ENCODE peak calls at places on chromosomes 1 and 21, in four cellular contexts. K, R, F and T are unnamed samples.

GRCh38 chr1:905071-905749 is 18.5 kb upstream of the SAMD11 start:
- DNase-seq in F (no peak), R (no peak), K (no peak), T (peak)

GRCh38 chr1:91564888-91565700 is 64.4 kb downstream of the CDC7 start:
- DNase-seq in F (no peak), K (no peak), R (no peak), T (no peak)

GRCh38 chr1:68175621-68176398 is 56.5 kb downstream of the WLS start:
- DNase-seq in F (no peak), K (no peak), R (no peak), T (no peak)

GRCh38 chr1:198196630-198197029 is 39.8 kb downstream of the NEK7 start:
- DNase-seq in R (no peak), K (no peak), F (no peak), T (no peak)

GRCh38 chr1:57440096-57440495 is 16.2 kb upstream of the DAB1 start:
- DNase-seq in F (no peak), K (no peak), R (no peak), T (no peak)

GRCh38 chr1:46341222-46342083 is 846 bp downstream of the NSUN4 start:
- DNase-seq in F (no peak), K (no peak), R (peak), T (no peak)

GRCh38 chr1:48859429-48859828 is 82.7 kb upstream of the BEND5 start:
- DNase-seq in F (no peak), K (no peak), R (no peak), T (no peak)

GRCh38 chr1:167198518-167199133 is 22.1 kb upstream of the POU2F1 start:
- DNase-seq in K (no peak), F (no peak), R (no peak), T (no peak)

GRCh38 chr1:21234779-21235178 is 55.5 kb downstream of the ECE1 start:
- DNase-seq in F (no peak), K (no peak), R (no peak), T (no peak)

GRCh38 chr1:98963359-98963758 is 41.3 kb downstream of the PLPPR5 start:
- DNase-seq in R (no peak), K (no peak), F (no peak), T (no peak)

GRCh38 chr21:45288441-45288841 is 746 bp upstream of the POFUT2 start:
- DNase-seq in K (no peak), F (no peak), R (no peak), T (no peak)

GRCh38 chr1:170929835-170930554 is 5.3 kb upstream of the MROH9 start:
- DNase-seq in R (peak), K (peak), F (peak), T (peak)
- TF ChIP-seq SPI1 in R (no peak), K (no peak), F (no peak), T (no peak)

GRCh38 chr1:164320780-164321683 is 238.0 kb upstream of the PBX1 start:
- DNase-seq in R (no peak), F (no peak), K (no peak), T (no peak)
- TF ChIP-seq SPI1 in R (no peak), F (no peak), K (no peak), T (no peak)

GRCh38 chr1:228059536-228060457 is 22.7 kb upstream of the ARF1 start:
- DNase-seq in K (no peak), R (peak), F (no peak), T (peak)
- TF ChIP-seq SPI1 in K (no peak), R (no peak), F (no peak), T (no peak)

DNA sequence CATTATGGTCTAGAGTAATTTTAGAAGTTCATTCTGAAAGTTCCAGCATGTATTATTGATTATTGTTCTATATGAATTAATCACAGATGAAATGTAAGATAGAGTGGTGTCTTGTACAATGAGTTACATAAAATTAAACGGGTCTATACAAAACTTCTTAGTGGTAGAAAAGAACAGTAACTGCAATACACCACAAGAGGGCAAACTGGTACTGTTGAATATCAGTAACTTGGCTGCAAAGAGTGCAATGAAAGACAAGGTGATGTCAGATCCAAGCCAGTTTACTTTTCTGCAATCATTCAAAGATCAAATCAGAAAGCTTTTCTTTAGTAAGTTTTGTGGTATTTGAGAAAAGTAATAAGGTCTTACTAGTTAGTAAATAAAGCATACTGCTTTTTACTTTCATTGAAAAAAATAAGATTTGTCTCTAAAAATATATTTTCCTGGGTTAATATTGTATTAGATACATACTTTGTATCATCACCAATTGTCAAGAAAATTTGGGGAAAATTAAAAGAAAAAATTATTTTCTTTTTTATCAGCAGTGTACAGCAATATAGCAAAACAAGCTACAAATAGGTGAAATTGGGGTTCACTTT is 66.4 kb upstream of the BTG3 start:
- DNase-seq in F (peak), K (peak), R (peak), T (peak)
- TF ChIP-seq SPI1 in F (no peak), K (no peak), R (no peak), T (no peak)

DNA sequence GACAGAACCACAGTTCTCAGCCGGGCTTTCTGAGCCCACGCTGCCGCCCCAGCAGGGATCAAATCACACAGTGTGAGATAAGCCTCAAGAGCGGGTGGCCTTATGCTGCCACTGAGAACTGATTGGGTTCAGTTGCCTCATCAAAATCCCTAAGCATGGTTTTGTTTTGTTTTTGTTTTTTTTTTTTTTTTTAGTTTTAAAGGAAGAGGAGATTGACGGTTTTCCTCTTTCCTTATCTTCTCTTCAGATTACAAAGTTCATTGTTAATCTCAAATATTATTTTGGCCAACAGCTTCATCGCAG is 633 bp downstream of the COA6 start:
- DNase-seq in F (no peak), K (no peak), R (no peak), T (no peak)
- TF ChIP-seq SPI1 in F (no peak), K (no peak), R (no peak), T (no peak)